ENCODE peak calls at places on chromosomes 12 and 14, in eight cellular contexts. One of them, this sample, is unnamed.

GRCh38 chr14:75979071-75979571 is 2.7 kb downstream of the TGFB3 start:
- DNase-seq in nephron progenitor cell: peak
- DNase-seq in type B pancreatic cell: no peak
- DNase-seq in left lung: no peak
- DNase-seq in kidney: peak
- DNase-seq in MM.1S: no peak
- DNase-seq in astrocyte: no peak
- DNase-seq in transverse colon: peak
- DNase-seq in this sample: peak

GRCh38 chr14:102424923-102425322 is 62.2 kb downstream of the TECPR2 start:
- DNase-seq in nephron progenitor cell: no peak
- DNase-seq in type B pancreatic cell: no peak
- DNase-seq in left lung: no peak
- DNase-seq in kidney: no peak
- DNase-seq in MM.1S: no peak
- DNase-seq in astrocyte: no peak
- DNase-seq in transverse colon: no peak
- DNase-seq in this sample: no peak

GRCh38 chr14:86357866-86358265 is 827.9 kb downstream of the FLRT2 start:
- DNase-seq in nephron progenitor cell: no peak
- DNase-seq in type B pancreatic cell: no peak
- DNase-seq in left lung: no peak
- DNase-seq in kidney: no peak
- DNase-seq in MM.1S: no peak
- DNase-seq in astrocyte: no peak
- DNase-seq in transverse colon: no peak
- DNase-seq in this sample: no peak

GRCh38 chr12:128797119-128798118 is 26.3 kb downstream of the SLC15A4 start:
- DNase-seq in nephron progenitor cell: no peak
- DNase-seq in type B pancreatic cell: no peak
- DNase-seq in left lung: no peak
- DNase-seq in kidney: no peak
- DNase-seq in MM.1S: no peak
- DNase-seq in astrocyte: no peak
- DNase-seq in transverse colon: no peak
- DNase-seq in this sample: peak

GRCh38 chr14:81234268-81234667 is 13.5 kb upstream of the GTF2A1 start:
- DNase-seq in nephron progenitor cell: no peak
- DNase-seq in type B pancreatic cell: no peak
- DNase-seq in left lung: no peak
- DNase-seq in kidney: no peak
- DNase-seq in MM.1S: no peak
- DNase-seq in astrocyte: no peak
- DNase-seq in transverse colon: no peak
- DNase-seq in this sample: no peak

GRCh38 chr14:29037428-29037827 is 270.8 kb downstream of the FOXG1 start:
- DNase-seq in nephron progenitor cell: no peak
- DNase-seq in type B pancreatic cell: no peak
- DNase-seq in left lung: no peak
- DNase-seq in kidney: no peak
- DNase-seq in MM.1S: no peak
- DNase-seq in astrocyte: peak
- DNase-seq in transverse colon: no peak
- DNase-seq in this sample: no peak

GRCh38 chr14:104291123-104292000 is 153.0 kb downstream of the KIF26A start:
- DNase-seq in nephron progenitor cell: no peak
- DNase-seq in type B pancreatic cell: no peak
- DNase-seq in left lung: peak
- DNase-seq in kidney: peak
- DNase-seq in MM.1S: no peak
- DNase-seq in astrocyte: no peak
- DNase-seq in transverse colon: peak
- DNase-seq in this sample: no peak

GRCh38 chr12:30882706-30883105 is 43.8 kb upstream of the TSPAN11 start:
- DNase-seq in nephron progenitor cell: no peak
- DNase-seq in type B pancreatic cell: no peak
- DNase-seq in left lung: no peak
- DNase-seq in kidney: no peak
- DNase-seq in MM.1S: no peak
- DNase-seq in astrocyte: no peak
- DNase-seq in transverse colon: no peak
- DNase-seq in this sample: no peak

GRCh38 chr12:128920468-128920867 is 67.2 kb downstream of the GLT1D1 start:
- DNase-seq in nephron progenitor cell: no peak
- DNase-seq in type B pancreatic cell: no peak
- DNase-seq in left lung: no peak
- DNase-seq in kidney: no peak
- DNase-seq in MM.1S: no peak
- DNase-seq in astrocyte: no peak
- DNase-seq in transverse colon: no peak
- DNase-seq in this sample: no peak

GRCh38 chr14:77158175-77158908 is 16.8 kb upstream of the ZDHHC22 start:
- DNase-seq in nephron progenitor cell: peak
- DNase-seq in type B pancreatic cell: no peak
- DNase-seq in left lung: no peak
- DNase-seq in kidney: no peak
- DNase-seq in MM.1S: no peak
- DNase-seq in astrocyte: peak
- DNase-seq in transverse colon: no peak
- DNase-seq in this sample: no peak

GRCh38 chr14:74238974-74239847 is at the start of gene VSX2:
- DNase-seq in nephron progenitor cell: no peak
- DNase-seq in type B pancreatic cell: no peak
- DNase-seq in left lung: no peak
- DNase-seq in kidney: no peak
- DNase-seq in MM.1S: no peak
- DNase-seq in astrocyte: no peak
- DNase-seq in transverse colon: no peak
- DNase-seq in this sample: no peak

GRCh38 chr12:50185975-50186663 is 18.9 kb upstream of the CERS5 start:
- DNase-seq in nephron progenitor cell: no peak
- DNase-seq in type B pancreatic cell: no peak
- DNase-seq in left lung: no peak
- DNase-seq in kidney: no peak
- DNase-seq in MM.1S: no peak
- DNase-seq in astrocyte: peak
- DNase-seq in transverse colon: no peak
- DNase-seq in this sample: no peak

GRCh38 chr14:55585854-55586253 is 5.8 kb downstream of the KTN1 start:
- DNase-seq in nephron progenitor cell: no peak
- DNase-seq in type B pancreatic cell: no peak
- DNase-seq in left lung: no peak
- DNase-seq in kidney: no peak
- DNase-seq in MM.1S: no peak
- DNase-seq in astrocyte: peak
- DNase-seq in transverse colon: no peak
- DNase-seq in this sample: no peak

GRCh38 chr12:109888179-109889020 is 8.1 kb upstream of the GLTP start:
- DNase-seq in nephron progenitor cell: no peak
- DNase-seq in type B pancreatic cell: no peak
- DNase-seq in left lung: no peak
- DNase-seq in kidney: no peak
- DNase-seq in MM.1S: no peak
- DNase-seq in astrocyte: peak
- DNase-seq in transverse colon: no peak
- DNase-seq in this sample: no peak

GRCh38 chr12:30796508-30796780 is 41.7 kb upstream of the CAPRIN2 start:
- DNase-seq in nephron progenitor cell: no peak
- DNase-seq in type B pancreatic cell: no peak
- DNase-seq in left lung: no peak
- DNase-seq in kidney: no peak
- DNase-seq in MM.1S: no peak
- DNase-seq in astrocyte: peak
- DNase-seq in transverse colon: peak
- DNase-seq in this sample: no peak

GRCh38 chr14:67673451-67673850 is 981 bp downstream of the VTI1B start:
- DNase-seq in nephron progenitor cell: no peak
- DNase-seq in type B pancreatic cell: no peak
- DNase-seq in left lung: no peak
- DNase-seq in kidney: no peak
- DNase-seq in MM.1S: no peak
- DNase-seq in astrocyte: no peak
- DNase-seq in transverse colon: no peak
- DNase-seq in this sample: no peak

GRCh38 chr14:67674139-67674479 is 323 bp downstream of the VTI1B start:
- DNase-seq in nephron progenitor cell: peak
- DNase-seq in type B pancreatic cell: peak
- DNase-seq in left lung: peak
- DNase-seq in kidney: peak
- DNase-seq in MM.1S: peak
- DNase-seq in astrocyte: peak
- DNase-seq in transverse colon: peak
- DNase-seq in this sample: peak

GRCh38 chr14:67680121-67680602 is 5.7 kb upstream of the VTI1B start:
- DNase-seq in nephron progenitor cell: no peak
- DNase-seq in type B pancreatic cell: no peak
- DNase-seq in left lung: no peak
- DNase-seq in kidney: no peak
- DNase-seq in MM.1S: no peak
- DNase-seq in astrocyte: peak
- DNase-seq in transverse colon: no peak
- DNase-seq in this sample: peak

GRCh38 chr14:67675219-67675582 is 769 bp upstream of the VTI1B start:
- DNase-seq in nephron progenitor cell: no peak
- DNase-seq in type B pancreatic cell: no peak
- DNase-seq in left lung: no peak
- DNase-seq in kidney: no peak
- DNase-seq in MM.1S: no peak
- DNase-seq in astrocyte: no peak
- DNase-seq in transverse colon: no peak
- DNase-seq in this sample: no peak

GRCh38 chr14:67674480-67675218 is at the start of gene VTI1B:
- DNase-seq in nephron progenitor cell: peak
- DNase-seq in type B pancreatic cell: peak
- DNase-seq in left lung: peak
- DNase-seq in kidney: peak
- DNase-seq in MM.1S: peak
- DNase-seq in astrocyte: peak
- DNase-seq in transverse colon: peak
- DNase-seq in this sample: peak
- TF ChIP-seq CTCF in nephron progenitor cell: no peak
- TF ChIP-seq CTCF in type B pancreatic cell: no peak
- TF ChIP-seq CTCF in left lung: no peak
- TF ChIP-seq CTCF in kidney: no peak
- TF ChIP-seq CTCF in MM.1S: no peak
- TF ChIP-seq CTCF in astrocyte: no peak
- TF ChIP-seq CTCF in transverse colon: no peak
- TF ChIP-seq CTCF in this sample: peak

GRCh38 chr12:74903522-74903921 is 306.1 kb downstream of the KCNC2 start:
- DNase-seq in nephron progenitor cell: no peak
- DNase-seq in type B pancreatic cell: no peak
- DNase-seq in left lung: no peak
- DNase-seq in kidney: no peak
- DNase-seq in MM.1S: no peak
- DNase-seq in astrocyte: peak
- DNase-seq in transverse colon: no peak
- DNase-seq in this sample: no peak
- TF ChIP-seq CTCF in nephron progenitor cell: peak
- TF ChIP-seq CTCF in type B pancreatic cell: peak
- TF ChIP-seq CTCF in left lung: no peak
- TF ChIP-seq CTCF in kidney: no peak
- TF ChIP-seq CTCF in MM.1S: peak
- TF ChIP-seq CTCF in astrocyte: peak
- TF ChIP-seq CTCF in transverse colon: no peak
- TF ChIP-seq CTCF in this sample: peak

GRCh38 chr12:122500685-122501488 is at the start of gene ZCCHC8:
- DNase-seq in nephron progenitor cell: peak
- DNase-seq in type B pancreatic cell: peak
- DNase-seq in left lung: peak
- DNase-seq in kidney: peak
- DNase-seq in MM.1S: peak
- DNase-seq in astrocyte: peak
- DNase-seq in transverse colon: peak
- DNase-seq in this sample: peak
- TF ChIP-seq CTCF in nephron progenitor cell: no peak
- TF ChIP-seq CTCF in type B pancreatic cell: peak
- TF ChIP-seq CTCF in left lung: no peak
- TF ChIP-seq CTCF in kidney: peak
- TF ChIP-seq CTCF in MM.1S: no peak
- TF ChIP-seq CTCF in astrocyte: no peak
- TF ChIP-seq CTCF in transverse colon: no peak
- TF ChIP-seq CTCF in this sample: peak

DNA sequence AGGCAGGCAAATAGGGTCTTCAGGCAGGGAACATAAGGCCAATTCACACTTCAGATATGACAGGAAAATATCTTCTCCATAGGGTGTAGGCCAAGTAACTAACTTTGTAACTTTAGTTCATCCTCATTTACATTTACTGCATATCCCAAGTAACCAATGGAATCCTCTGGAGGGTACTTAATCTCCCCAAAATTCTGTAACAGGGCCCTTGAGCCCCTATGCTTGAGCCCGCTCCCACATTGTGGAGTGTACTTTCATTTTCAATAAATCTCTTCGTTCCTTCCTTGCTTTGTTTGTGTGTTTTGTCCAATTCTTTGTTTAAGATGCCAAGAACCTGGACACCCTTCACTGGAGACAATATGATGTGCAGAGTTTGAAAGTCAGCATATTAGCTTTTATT is 45.3 kb downstream of the FSCB start:
- DNase-seq in nephron progenitor cell: no peak
- DNase-seq in type B pancreatic cell: no peak
- DNase-seq in left lung: no peak
- DNase-seq in kidney: no peak
- DNase-seq in MM.1S: no peak
- DNase-seq in astrocyte: no peak
- DNase-seq in transverse colon: no peak
- DNase-seq in this sample: no peak
- TF ChIP-seq CTCF in nephron progenitor cell: no peak
- TF ChIP-seq CTCF in type B pancreatic cell: no peak
- TF ChIP-seq CTCF in left lung: no peak
- TF ChIP-seq CTCF in kidney: no peak
- TF ChIP-seq CTCF in MM.1S: no peak
- TF ChIP-seq CTCF in astrocyte: no peak
- TF ChIP-seq CTCF in transverse colon: no peak
- TF ChIP-seq CTCF in this sample: no peak

DNA sequence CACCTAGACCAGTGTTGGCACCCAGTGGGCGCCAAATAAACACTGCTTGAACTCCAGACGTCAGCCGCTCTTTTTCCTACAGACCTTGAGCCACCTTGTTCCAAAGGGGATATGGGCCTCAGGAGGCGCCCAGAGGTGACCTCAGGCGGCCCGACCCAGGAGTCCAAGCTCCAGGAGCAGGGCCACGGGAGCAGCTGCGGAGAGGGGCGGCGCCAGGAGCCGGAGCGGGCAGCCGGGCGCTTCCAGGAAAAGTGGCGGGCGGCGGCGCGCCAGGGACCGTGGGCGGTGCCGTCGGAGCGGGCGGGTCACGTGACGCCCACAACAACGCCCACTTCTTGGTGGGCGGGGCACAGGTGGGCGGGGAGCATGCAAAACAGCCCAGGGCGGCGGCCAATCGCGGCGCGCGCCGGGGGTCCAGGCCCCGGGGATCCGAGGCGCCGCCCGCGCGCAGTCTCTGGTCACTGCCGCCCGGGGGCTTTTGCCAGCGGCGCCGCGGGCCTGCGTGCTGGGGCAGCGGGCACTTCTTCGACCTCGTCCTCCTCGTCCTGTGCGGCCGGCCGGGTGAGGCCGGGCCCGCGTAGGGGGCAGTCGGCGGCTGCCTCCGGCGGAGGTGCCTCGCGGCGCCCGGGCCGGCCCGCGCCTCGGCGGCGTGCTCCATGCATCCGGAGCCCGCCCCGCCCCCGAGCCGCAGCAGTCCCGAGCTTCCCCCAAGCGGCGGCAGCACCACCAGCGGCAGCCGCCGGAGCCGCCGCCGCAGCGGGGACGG is at the start of gene ORAI1:
- DNase-seq in nephron progenitor cell: peak
- DNase-seq in type B pancreatic cell: peak
- DNase-seq in left lung: peak
- DNase-seq in kidney: peak
- DNase-seq in MM.1S: peak
- DNase-seq in astrocyte: peak
- DNase-seq in transverse colon: peak
- DNase-seq in this sample: peak
- TF ChIP-seq CTCF in nephron progenitor cell: no peak
- TF ChIP-seq CTCF in type B pancreatic cell: no peak
- TF ChIP-seq CTCF in left lung: no peak
- TF ChIP-seq CTCF in kidney: peak
- TF ChIP-seq CTCF in MM.1S: no peak
- TF ChIP-seq CTCF in astrocyte: no peak
- TF ChIP-seq CTCF in transverse colon: no peak
- TF ChIP-seq CTCF in this sample: no peak